ENCODE peak calls at places on chromosome 22, in four cellular contexts. M is GM19239, Y is T-helper 22 cell, X is RPMI7951. F is an unnamed sample.
A peak's percentile ranks its signal among the peaks of the same experiment; 100 is the strongest.

GRCh38 chr22:50270302-50271010 is at the start of gene MAPK11:
- DNase-seq in X (peak; percentile 62), M (peak; percentile 88), Y (peak; percentile 68), F (peak; percentile 79)

GRCh38 chr22:40216041-40216756 is 38.5 kb downstream of the TNRC6B start:
- DNase-seq in Y (peak; percentile 39), X (no peak), M (peak; percentile 30), F (peak; percentile 51)

GRCh38 chr22:22818861-22819855 is 68.5 kb upstream of the IGLL5 start:
- DNase-seq in X (no peak), M (peak; percentile 65), Y (no peak), F (no peak)

GRCh38 chr22:41568811-41569210 is 8.0 kb downstream of the CSDC2 start:
- DNase-seq in X (no peak), Y (no peak), M (no peak), F (no peak)

GRCh38 chr22:44594951-44595350 is 96.9 kb upstream of the RTL6 start:
- DNase-seq in M (no peak), Y (no peak), X (no peak), F (no peak)

GRCh38 chr22:44678980-44679647 is 22.9 kb upstream of the PRR5 start:
- DNase-seq in X (no peak), M (no peak), Y (no peak), F (no peak)

GRCh38 chr22:50699001-50699753 is 26.6 kb downstream of the SHANK3 start:
- DNase-seq in Y (no peak), X (no peak), M (no peak), F (no peak)

GRCh38 chr22:48488611-48489456 is 1338.8 kb downstream of the BRD1 start:
- DNase-seq in M (no peak), Y (no peak), X (no peak), F (no peak)

F was measured in CD4-positive, CD25-positive, alpha-beta regulatory T cell.